ENCODE peak calls at places on chromosomes 5 and 9, in ten cellular contexts. C is upper lobe of right lung; U is GM23338; M is naive thymus-derived CD4-positive, alpha-beta T cell; K is SJSA1; I is neural progenitor cell; A is kidney; G is lower lobe of right lung; X is right atrium auricular region; Z is ovary. B is an unnamed sample.
A peak's percentile ranks its signal among the peaks of the same experiment; 100 is the strongest.

GRCh38 chr9:122309861-122310260 is 45.2 kb downstream of the MRRF start:
- DNase-seq in C (no peak), U (no peak), M (no peak), K (no peak), I (no peak), A (no peak), G (no peak), X (no peak), Z (no peak), B (no peak)

GRCh38 chr9:117523531-117524153 is 108.8 kb upstream of the ASTN2 start:
- DNase-seq in C (no peak), U (no peak), M (no peak), K (no peak), I (no peak), A (no peak), G (no peak), X (no peak), Z (no peak), B (no peak)

GRCh38 chr5:160506006-160507004 is 84.7 kb downstream of the PTTG1 start:
- DNase-seq in C (no peak), U (peak; percentile 86), M (peak; percentile 43), K (no peak), I (peak; percentile 23), A (no peak), G (peak; percentile 53), X (peak; percentile 73), Z (no peak), B (peak; percentile 76)

GRCh38 chr9:91273853-91274552 is 87.7 kb downstream of the AUH start:
- DNase-seq in C (no peak), U (no peak), M (no peak), K (no peak), I (no peak), A (no peak), G (no peak), X (no peak), Z (no peak), B (no peak)

GRCh38 chr5:15615859-15616258 is 115.9 kb downstream of the FBXL7 start:
- DNase-seq in C (no peak), U (no peak), M (no peak), K (no peak), I (no peak), A (no peak), G (no peak), X (no peak), Z (no peak), B (no peak)

GRCh38 chr5:56938858-56939257 is 13.1 kb downstream of the MIER3 start:
- DNase-seq in C (no peak), U (no peak), M (no peak), K (no peak), I (no peak), A (no peak), G (no peak), X (no peak), Z (no peak), B (no peak)

GRCh38 chr9:136482046-136482792 is 621 bp downstream of the SEC16A start:
- DNase-seq in C (no peak), U (peak; percentile 52), M (no peak), K (no peak), I (peak; percentile 38), A (no peak), G (no peak), X (no peak), Z (no peak), B (peak; percentile 29)

GRCh38 chr9:27194401-27195091 is 85.5 kb downstream of the TEK start:
- DNase-seq in C (no peak), U (no peak), M (no peak), K (peak; percentile 53), I (no peak), A (no peak), G (no peak), X (no peak), Z (no peak), B (no peak)

GRCh38 chr5:68320094-68320986 is 104.8 kb downstream of the PIK3R1 start:
- DNase-seq in C (no peak), U (no peak), M (no peak), K (no peak), I (no peak), A (no peak), G (no peak), X (no peak), Z (no peak), B (no peak)

GRCh38 chr5:164207646-164208045 is 702.2 kb downstream of the MAT2B start:
- DNase-seq in C (no peak), U (no peak), M (no peak), K (no peak), I (no peak), A (no peak), G (no peak), X (no peak), Z (no peak), B (no peak)

GRCh38 chr9:134287591-134288518 is 38.4 kb upstream of the RXRA start:
- DNase-seq in C (no peak), U (no peak), M (no peak), K (no peak), I (peak; percentile 45), A (peak; percentile 55), G (peak; percentile 39), X (no peak), Z (no peak), B (no peak)

GRCh38 chr9:14746655-14747054 is 24.1 kb upstream of the CER1 start:
- DNase-seq in C (no peak), U (no peak), M (no peak), K (no peak), I (no peak), A (no peak), G (no peak), X (no peak), Z (no peak), B (no peak)

DNA sequence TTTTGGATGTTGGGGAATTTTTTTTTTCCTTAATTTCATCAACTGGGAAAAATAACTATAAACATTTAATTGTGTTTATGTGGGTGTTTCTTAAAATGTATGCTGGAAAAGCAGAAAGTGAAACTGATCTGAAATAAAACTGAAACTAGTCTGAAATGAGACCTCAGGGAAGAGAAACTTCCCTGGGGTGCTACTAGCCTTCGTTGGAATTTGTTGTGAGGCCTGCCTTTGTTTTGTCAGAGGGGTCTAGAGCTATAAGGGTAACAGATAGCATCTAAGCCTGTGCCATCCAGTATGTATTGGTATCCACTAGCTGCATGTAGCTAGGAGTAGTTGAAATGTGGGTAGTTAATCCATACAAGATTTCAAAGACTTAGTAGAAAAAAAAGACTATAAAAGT is 10.4 kb downstream of the ZNF618 start:
- DNase-seq in C (no peak), U (peak; percentile 51), M (no peak), K (no peak), I (peak; percentile 60), A (no peak), G (no peak), X (no peak), Z (no peak), B (no peak)
- H3K4me3 ChIP-seq in C (peak overlapping the region; percentile 42), U (no peak overlapping the region), M (peak overlapping the region; percentile 52), K (peak overlapping the region; percentile 25), I (no peak overlapping the region), A (peak overlapping the region; percentile 56), G (peak overlapping the region; percentile 42), X (peak overlapping the region; percentile 1), Z (peak overlapping the region; percentile 23), B (peak overlapping the region; percentile 27)

GRCh38 chr5:139640432-139641115 is 7.6 kb upstream of the CXXC5 start:
- DNase-seq in C (no peak), U (peak; percentile 53), M (no peak), K (peak; percentile 49), I (no peak), A (peak; percentile 57), G (no peak), X (no peak), Z (no peak), B (no peak)
- H3K4me1 ChIP-seq in C (peaks cover 37% of the 10 kb centered on the region), U (peaks cover 78% of the 10 kb centered on the region), M (peaks cover 20% of the 10 kb centered on the region), K (peaks cover 35% of the 10 kb centered on the region), I (peaks cover 55% of the 10 kb centered on the region), A (peaks cover 78% of the 10 kb centered on the region), G (peaks cover 54% of the 10 kb centered on the region), X (peaks cover 54% of the 10 kb centered on the region), Z (peaks cover 8% of the 10 kb centered on the region), B (peaks cover 21% of the 10 kb centered on the region)

GRCh38 chr5:141430332-141431113 is at the start of gene PCDHGA12:
- DNase-seq in C (no peak), U (peak; percentile 42), M (no peak), K (no peak), I (no peak), A (no peak), G (no peak), X (peak; percentile 73), Z (peak; percentile 51), B (no peak)

GRCh38 chr5:141431286-141431685 is 979 bp downstream of the PCDHGA12 start:
- DNase-seq in C (no peak), U (no peak), M (no peak), K (no peak), I (no peak), A (no peak), G (no peak), X (no peak), Z (no peak), B (no peak)

GRCh38 chr5:141422742-141423291 is 2.0 kb downstream of the PCDHGA11 start:
- DNase-seq in C (no peak), U (no peak), M (no peak), K (no peak), I (no peak), A (no peak), G (no peak), X (no peak), Z (no peak), B (no peak)

GRCh38 chr5:141427783-141428426 is 2.4 kb upstream of the PCDHGA12 start:
- DNase-seq in C (no peak), U (peak; percentile 47), M (no peak), K (no peak), I (no peak), A (no peak), G (no peak), X (no peak), Z (no peak), B (no peak)
- H3K4me3 ChIP-seq in C (no peak overlapping the region), U (no peak overlapping the region), M (no peak overlapping the region), K (no peak overlapping the region), I (no peak overlapping the region), A (peak overlapping the region; percentile 19), G (no peak overlapping the region), X (no peak overlapping the region), Z (no peak overlapping the region), B (no peak overlapping the region)

GRCh38 chr5:61298580-61298979 is 33.5 kb upstream of the ZSWIM6 start:
- DNase-seq in C (no peak), U (no peak), M (no peak), K (no peak), I (no peak), A (no peak), G (no peak), X (no peak), Z (no peak), B (no peak)
- H3K4me1 ChIP-seq in C (peaks cover 12% of the 10 kb centered on the region), U (peaks cover 11% of the 10 kb centered on the region), M (no peaks in the 10 kb centered on the region), K (peaks cover 48% of the 10 kb centered on the region), I (peaks cover 20% of the 10 kb centered on the region), A (peaks cover 4% of the 10 kb centered on the region), G (peaks cover 25% of the 10 kb centered on the region), X (peaks cover 13% of the 10 kb centered on the region), Z (peaks cover 2% of the 10 kb centered on the region), B (no peaks in the 10 kb centered on the region)

GRCh38 chr9:19998823-19999455 is 210.1 kb upstream of the SLC24A2 start:
- DNase-seq in C (no peak), U (no peak), M (no peak), K (no peak), I (no peak), A (no peak), G (no peak), X (no peak), Z (no peak), B (no peak)
- H3K4me3 ChIP-seq in C (no peak overlapping the region), U (no peak overlapping the region), M (no peak overlapping the region), K (no peak overlapping the region), I (no peak overlapping the region), A (no peak overlapping the region), G (no peak overlapping the region), X (no peak overlapping the region), Z (no peak overlapping the region), B (no peak overlapping the region)

B was measured in effector memory CD4-positive, alpha-beta T cell.